ENCODE peak calls at places on chromosomes 13 and 19, in eight cellular contexts. V is K562, U is ovary, L is upper lobe of left lung, H is stomach, T is GM12878, A is suprapubic skin, Y is H1. Q is an unnamed sample. For H3K9me3, the result is how much of the 10 kb centered on the place peaks cover.

GRCh38 chr13:44293908-44294735 is 79.5 kb upstream of the SERP2 start:
- DNase-seq in T (no peak), V (no peak), L (no peak), U (no peak), Y (no peak), A (no peak), H (no peak), Q (no peak)

GRCh38 chr13:102400619-102401125 is 1.2 kb downstream of the FGF14 start:
- DNase-seq in Y (no peak), T (no peak), V (no peak), L (no peak), U (no peak), H (no peak), A (no peak), Q (no peak)

GRCh38 chr19:41887711-41888382 is 4.9 kb downstream of the ARHGEF1 start:
- DNase-seq in V (no peak), T (no peak), A (no peak), U (no peak), H (peak), L (peak), Y (peak), Q (no peak)

GRCh38 chr13:44972956-44973581 is 16.2 kb downstream of the NUFIP1 start:
- DNase-seq in T (no peak), H (no peak), L (no peak), A (no peak), U (no peak), V (no peak), Y (no peak), Q (no peak)

GRCh38 chr19:14669940-14670339 is 4.7 kb downstream of the ADGRE3 start:
- DNase-seq in U (no peak), A (no peak), Y (no peak), T (no peak), L (no peak), H (no peak), V (no peak), Q (no peak)

GRCh38 chr13:75760182-75760981 is 124.3 kb downstream of the LMO7 start:
- DNase-seq in H (peak), L (peak), Y (no peak), T (no peak), A (no peak), V (no peak), U (no peak), Q (no peak)

GRCh38 chr19:23415034-23415433 is 19.8 kb upstream of the ZNF91 start:
- DNase-seq in T (no peak), L (no peak), A (no peak), V (no peak), Y (no peak), U (no peak), H (no peak), Q (no peak)

GRCh38 chr13:68714292-68714691 is 1393.3 kb upstream of the ATXN8OS start:
- DNase-seq in V (no peak), H (no peak), U (no peak), A (no peak), T (no peak), Y (no peak), L (no peak), Q (no peak)

GRCh38 chr19:32819415-32820400 is 49.9 kb downstream of the SLC7A9 start:
- DNase-seq in L (no peak), A (no peak), V (no peak), H (no peak), Y (no peak), T (no peak), U (no peak), Q (no peak)

GRCh38 chr13:74134777-74135305 is 637 bp upstream of the KLF12 start:
- DNase-seq in T (no peak), U (peak), A (no peak), Y (no peak), H (peak), L (peak), V (peak), Q (peak)

GRCh38 chr13:94339116-94339687 is 140.3 kb downstream of the DCT start:
- DNase-seq in H (no peak), V (no peak), A (no peak), Y (no peak), T (no peak), U (no peak), L (no peak), Q (no peak)

GRCh38 chr13:91158015-91158390 is 189.5 kb upstream of the MIR17HG start:
- DNase-seq in T (no peak), A (no peak), U (no peak), Y (no peak), L (no peak), V (no peak), H (no peak), Q (no peak)

GRCh38 chr19:20321139-20321656 is 154.2 kb downstream of the ZNF486 start:
- DNase-seq in T (no peak), U (no peak), V (no peak), A (no peak), L (no peak), Y (no peak), H (no peak), Q (no peak)

GRCh38 chr19:34345934-34346333 is 19.1 kb upstream of the GPI start:
- DNase-seq in A (no peak), T (no peak), U (peak), V (peak), L (peak), Y (peak), H (peak), Q (peak)

GRCh38 chr13:71285700-71286099 is 581.3 kb downstream of the DACH1 start:
- DNase-seq in V (no peak), L (no peak), H (no peak), A (no peak), T (no peak), U (no peak), Y (no peak), Q (no peak)

DNA sequence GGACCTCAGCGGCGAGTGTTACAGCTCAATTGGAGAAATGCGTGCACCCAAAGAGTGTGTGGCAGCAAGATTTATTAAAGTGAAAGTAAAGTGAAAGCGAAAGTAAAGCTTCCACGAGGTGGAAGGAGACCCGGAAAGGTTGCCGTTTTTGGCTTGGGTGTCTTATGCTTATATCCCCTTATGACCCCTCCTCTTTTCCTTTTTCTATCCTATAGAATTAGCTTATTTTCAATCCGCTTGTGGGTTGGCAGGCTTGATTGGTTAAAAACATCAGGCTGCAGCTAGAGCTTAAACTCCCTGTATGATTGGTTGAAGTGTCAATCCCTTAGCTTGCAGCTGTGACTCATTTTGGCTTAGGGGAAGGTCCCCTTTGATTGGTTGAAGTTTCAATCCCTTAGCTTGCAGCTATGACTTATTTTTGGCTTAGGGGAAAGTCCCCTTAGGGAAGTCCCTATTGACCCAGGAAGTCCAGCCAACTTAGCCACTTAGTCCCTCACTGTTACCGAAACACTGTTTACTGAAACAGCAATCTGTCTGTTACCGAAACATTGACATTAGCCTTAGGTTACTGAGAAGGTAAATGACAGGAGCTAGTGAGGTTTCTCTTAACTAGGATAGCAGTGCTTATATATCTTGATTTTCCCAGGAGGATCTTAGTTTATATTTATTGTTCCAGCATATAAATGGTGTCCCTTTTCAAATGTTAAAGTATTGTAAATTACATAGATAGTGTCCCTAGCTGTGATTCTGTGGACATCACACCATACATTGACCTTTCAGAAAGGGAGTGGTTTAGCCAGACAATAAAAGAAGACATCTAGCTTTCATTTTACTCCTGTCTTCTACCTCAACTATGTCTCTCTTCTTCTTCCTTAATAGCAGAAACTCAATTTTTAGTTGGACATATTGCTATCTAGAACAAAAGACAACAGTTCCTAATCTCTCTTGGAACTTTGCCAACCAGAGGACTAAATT is 575.8 kb downstream of the DACH1 start:
- DNase-seq in T (peak), A (no peak), Y (no peak), U (no peak), H (no peak), V (no peak), L (peak), Q (peak)
- TF ChIP-seq EP300 in T (no peak), A (no peak), Y (no peak), U (no peak), H (peak), V (no peak), L (no peak), Q (no peak)

DNA sequence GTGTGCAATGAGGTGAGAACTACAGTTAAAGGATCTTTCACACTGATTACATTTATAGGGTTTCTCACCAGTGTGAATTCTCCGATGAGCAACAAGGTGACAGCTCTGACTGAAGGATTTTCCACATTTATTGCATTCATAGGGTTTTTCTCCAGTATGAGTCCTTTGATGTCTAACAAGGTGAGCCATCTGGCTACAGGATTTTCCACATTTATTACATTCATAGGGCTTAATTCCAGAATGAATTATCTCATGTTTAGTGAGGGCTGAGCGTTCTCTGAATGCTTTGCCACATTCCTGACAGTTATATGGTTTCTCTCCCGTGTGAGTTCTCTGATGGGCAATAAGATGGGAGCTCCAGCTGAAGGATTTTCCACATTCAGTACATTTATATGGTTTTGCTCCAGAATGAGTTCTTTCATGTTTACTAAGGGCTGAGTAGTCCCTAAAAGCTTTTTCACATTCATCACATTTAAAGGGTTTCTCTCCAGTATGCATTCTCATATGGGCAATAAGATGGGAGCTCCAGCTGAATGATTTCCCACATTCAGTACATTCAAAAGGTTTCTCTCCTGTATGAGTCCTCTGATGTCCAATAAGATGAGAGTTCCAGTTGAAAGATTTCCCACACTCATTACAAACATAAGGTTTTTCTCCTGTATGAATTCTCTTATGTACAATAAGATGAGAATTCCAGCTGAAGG is 4.4 kb upstream of the C19orf18 start:
- DNase-seq in H (no peak), A (no peak), L (no peak), Y (no peak), T (no peak), V (no peak), U (no peak), Q (no peak)
- H3K9me3 ChIP-seq in H (half or more), A (half or more), L (half or more), Y (half or more), T (under half), V (under half), U (half or more), Q (half or more)

GRCh38 chr19:2627319-2627829 is 75.1 kb downstream of the GNG7 start:
- DNase-seq in V (no peak), L (peak), U (peak), Y (no peak), A (no peak), H (peak), T (no peak), Q (peak)
- TF ChIP-seq EP300 in V (no peak), L (peak), U (peak), Y (no peak), A (peak), H (peak), T (no peak), Q (peak)

GRCh38 chr19:9362905-9363304 is at the start of gene ZNF177:
- DNase-seq in V (peak), L (no peak), T (no peak), U (no peak), A (no peak), H (no peak), Y (no peak), Q (no peak)
- H3K9me3 ChIP-seq in V (under half), L (under half), T (under half), U (under half), A (half or more), H (half or more), Y (half or more), Q (half or more)

GRCh38 chr19:51702103-51702753 is 9.1 kb downstream of the SPACA6 start:
- DNase-seq in T (no peak), Y (peak), V (peak), U (peak), L (peak), H (peak), A (peak), Q (peak)
- TF ChIP-seq EP300 in T (no peak), Y (no peak), V (no peak), U (no peak), L (no peak), H (no peak), A (no peak), Q (no peak)

Q was measured in tibial nerve.